ENCODE peak calls at places on chromosome 12, in ten cellular contexts. One of them, this sample, is unnamed.

GRCh38 chr12:89067436-89067835 is 284.9 kb downstream of the DUSP6 start:
- DNase-seq in HTR-8/SVneo: peak
- DNase-seq in progenitor cell of endocrine pancreas: no peak
- DNase-seq in GM19239: no peak
- DNase-seq in left cardiac atrium: no peak
- DNase-seq in activated CD8-positive, alpha-beta T cell treated with anti-CD3 and anti-CD28 coated beads, Interleukin-2, amount 10 ng/mL, durations not matched to agents 7 days and 5 days: no peak
- DNase-seq in Caco-2: no peak
- DNase-seq in activated naive CD8-positive, alpha-beta T cell treated with anti-CD3 and anti-CD28 coated beads for 36 hours: no peak
- DNase-seq in adipocyte: peak
- DNase-seq in germinal center: no peak
- DNase-seq in this sample: peak

GRCh38 chr12:34403706-34404376 is 381.5 kb downstream of the ALG10 start:
- DNase-seq in HTR-8/SVneo: no peak
- DNase-seq in progenitor cell of endocrine pancreas: peak
- DNase-seq in GM19239: no peak
- DNase-seq in left cardiac atrium: peak
- DNase-seq in activated CD8-positive, alpha-beta T cell treated with anti-CD3 and anti-CD28 coated beads, Interleukin-2, amount 10 ng/mL, durations not matched to agents 7 days and 5 days: no peak
- DNase-seq in Caco-2: peak
- DNase-seq in activated naive CD8-positive, alpha-beta T cell treated with anti-CD3 and anti-CD28 coated beads for 36 hours: no peak
- DNase-seq in adipocyte: no peak
- DNase-seq in germinal center: no peak
- DNase-seq in this sample: no peak

GRCh38 chr12:68796399-68796798 is 11.6 kb upstream of the MDM2 start:
- DNase-seq in HTR-8/SVneo: no peak
- DNase-seq in progenitor cell of endocrine pancreas: no peak
- DNase-seq in GM19239: no peak
- DNase-seq in left cardiac atrium: no peak
- DNase-seq in activated CD8-positive, alpha-beta T cell treated with anti-CD3 and anti-CD28 coated beads, Interleukin-2, amount 10 ng/mL, durations not matched to agents 7 days and 5 days: no peak
- DNase-seq in Caco-2: no peak
- DNase-seq in activated naive CD8-positive, alpha-beta T cell treated with anti-CD3 and anti-CD28 coated beads for 36 hours: no peak
- DNase-seq in adipocyte: no peak
- DNase-seq in germinal center: no peak
- DNase-seq in this sample: no peak

GRCh38 chr12:3329361-3329760 is 161.6 kb upstream of the PRMT8 start:
- DNase-seq in HTR-8/SVneo: no peak
- DNase-seq in progenitor cell of endocrine pancreas: no peak
- DNase-seq in GM19239: no peak
- DNase-seq in left cardiac atrium: peak
- DNase-seq in activated CD8-positive, alpha-beta T cell treated with anti-CD3 and anti-CD28 coated beads, Interleukin-2, amount 10 ng/mL, durations not matched to agents 7 days and 5 days: no peak
- DNase-seq in Caco-2: no peak
- DNase-seq in activated naive CD8-positive, alpha-beta T cell treated with anti-CD3 and anti-CD28 coated beads for 36 hours: no peak
- DNase-seq in adipocyte: no peak
- DNase-seq in germinal center: no peak
- DNase-seq in this sample: no peak

GRCh38 chr12:74446466-74446865 is 91.2 kb upstream of the ATXN7L3B start:
- DNase-seq in HTR-8/SVneo: no peak
- DNase-seq in progenitor cell of endocrine pancreas: no peak
- DNase-seq in GM19239: no peak
- DNase-seq in left cardiac atrium: no peak
- DNase-seq in activated CD8-positive, alpha-beta T cell treated with anti-CD3 and anti-CD28 coated beads, Interleukin-2, amount 10 ng/mL, durations not matched to agents 7 days and 5 days: no peak
- DNase-seq in Caco-2: peak
- DNase-seq in activated naive CD8-positive, alpha-beta T cell treated with anti-CD3 and anti-CD28 coated beads for 36 hours: no peak
- DNase-seq in adipocyte: no peak
- DNase-seq in germinal center: no peak
- DNase-seq in this sample: no peak

GRCh38 chr12:109261087-109261486 is 48.0 kb downstream of the FOXN4 start:
- DNase-seq in HTR-8/SVneo: no peak
- DNase-seq in progenitor cell of endocrine pancreas: no peak
- DNase-seq in GM19239: no peak
- DNase-seq in left cardiac atrium: no peak
- DNase-seq in activated CD8-positive, alpha-beta T cell treated with anti-CD3 and anti-CD28 coated beads, Interleukin-2, amount 10 ng/mL, durations not matched to agents 7 days and 5 days: no peak
- DNase-seq in Caco-2: no peak
- DNase-seq in activated naive CD8-positive, alpha-beta T cell treated with anti-CD3 and anti-CD28 coated beads for 36 hours: no peak
- DNase-seq in adipocyte: no peak
- DNase-seq in germinal center: no peak
- DNase-seq in this sample: no peak

GRCh38 chr12:98699568-98699967 is 54.5 kb downstream of the APAF1 start:
- DNase-seq in HTR-8/SVneo: no peak
- DNase-seq in progenitor cell of endocrine pancreas: no peak
- DNase-seq in GM19239: no peak
- DNase-seq in left cardiac atrium: no peak
- DNase-seq in activated CD8-positive, alpha-beta T cell treated with anti-CD3 and anti-CD28 coated beads, Interleukin-2, amount 10 ng/mL, durations not matched to agents 7 days and 5 days: no peak
- DNase-seq in Caco-2: no peak
- DNase-seq in activated naive CD8-positive, alpha-beta T cell treated with anti-CD3 and anti-CD28 coated beads for 36 hours: no peak
- DNase-seq in adipocyte: peak
- DNase-seq in germinal center: no peak
- DNase-seq in this sample: no peak

GRCh38 chr12:104177663-104178501 is 37.7 kb upstream of the TXNRD1 start:
- DNase-seq in HTR-8/SVneo: peak
- DNase-seq in progenitor cell of endocrine pancreas: no peak
- DNase-seq in GM19239: no peak
- DNase-seq in left cardiac atrium: peak
- DNase-seq in activated CD8-positive, alpha-beta T cell treated with anti-CD3 and anti-CD28 coated beads, Interleukin-2, amount 10 ng/mL, durations not matched to agents 7 days and 5 days: peak
- DNase-seq in Caco-2: no peak
- DNase-seq in activated naive CD8-positive, alpha-beta T cell treated with anti-CD3 and anti-CD28 coated beads for 36 hours: peak
- DNase-seq in adipocyte: peak
- DNase-seq in germinal center: no peak
- DNase-seq in this sample: peak

GRCh38 chr12:42086021-42086420 is 58.7 kb downstream of the GXYLT1 start:
- DNase-seq in HTR-8/SVneo: no peak
- DNase-seq in progenitor cell of endocrine pancreas: no peak
- DNase-seq in GM19239: no peak
- DNase-seq in left cardiac atrium: no peak
- DNase-seq in activated CD8-positive, alpha-beta T cell treated with anti-CD3 and anti-CD28 coated beads, Interleukin-2, amount 10 ng/mL, durations not matched to agents 7 days and 5 days: no peak
- DNase-seq in Caco-2: no peak
- DNase-seq in activated naive CD8-positive, alpha-beta T cell treated with anti-CD3 and anti-CD28 coated beads for 36 hours: no peak
- DNase-seq in adipocyte: peak
- DNase-seq in germinal center: no peak
- DNase-seq in this sample: no peak

GRCh38 chr12:1863823-1864222 is 43.5 kb downstream of the LRTM2 start:
- DNase-seq in HTR-8/SVneo: no peak
- DNase-seq in progenitor cell of endocrine pancreas: no peak
- DNase-seq in GM19239: no peak
- DNase-seq in left cardiac atrium: no peak
- DNase-seq in activated CD8-positive, alpha-beta T cell treated with anti-CD3 and anti-CD28 coated beads, Interleukin-2, amount 10 ng/mL, durations not matched to agents 7 days and 5 days: no peak
- DNase-seq in Caco-2: no peak
- DNase-seq in activated naive CD8-positive, alpha-beta T cell treated with anti-CD3 and anti-CD28 coated beads for 36 hours: no peak
- DNase-seq in adipocyte: no peak
- DNase-seq in germinal center: no peak
- DNase-seq in this sample: no peak

GRCh38 chr12:103677905-103678304 is 90.8 kb downstream of the STAB2 start:
- DNase-seq in HTR-8/SVneo: no peak
- DNase-seq in progenitor cell of endocrine pancreas: no peak
- DNase-seq in GM19239: no peak
- DNase-seq in left cardiac atrium: no peak
- DNase-seq in activated CD8-positive, alpha-beta T cell treated with anti-CD3 and anti-CD28 coated beads, Interleukin-2, amount 10 ng/mL, durations not matched to agents 7 days and 5 days: no peak
- DNase-seq in Caco-2: no peak
- DNase-seq in activated naive CD8-positive, alpha-beta T cell treated with anti-CD3 and anti-CD28 coated beads for 36 hours: no peak
- DNase-seq in adipocyte: no peak
- DNase-seq in germinal center: no peak
- DNase-seq in this sample: no peak

This sample was measured in HCT116.